ENCODE peak calls at places on chromosomes 7 and 10, in nine cellular contexts. One of them, this sample, is unnamed.

GRCh38 chr10:115001506-115002381 is 63.7 kb downstream of the TRUB1 start:
- DNase-seq in SK-N-SH: no peak
- DNase-seq in prostate gland: no peak
- DNase-seq in stomach: no peak
- DNase-seq in GM23338: no peak
- DNase-seq in HCT116: no peak
- DNase-seq in upper lobe of left lung: peak; percentile 64
- DNase-seq in HepG2: no peak
- DNase-seq in transverse colon: no peak
- DNase-seq in this sample: no peak

GRCh38 chr7:76356823-76357222 is 2.0 kb downstream of the YWHAG start:
- DNase-seq in HCT116: no peak
- DNase-seq in upper lobe of left lung: no peak
- DNase-seq in HepG2: no peak
- DNase-seq in GM23338: no peak
- DNase-seq in SK-N-SH: peak; percentile 57
- DNase-seq in transverse colon: peak; percentile 35
- DNase-seq in stomach: no peak
- DNase-seq in prostate gland: no peak
- DNase-seq in this sample: no peak

GRCh38 chr7:112101083-112101846 is 104.9 kb downstream of the DOCK4 start:
- DNase-seq in stomach: no peak
- DNase-seq in HCT116: no peak
- DNase-seq in HepG2: no peak
- DNase-seq in SK-N-SH: no peak
- DNase-seq in prostate gland: no peak
- DNase-seq in transverse colon: peak; percentile 18
- DNase-seq in GM23338: no peak
- DNase-seq in upper lobe of left lung: no peak
- DNase-seq in this sample: no peak

GRCh38 chr10:34771106-34771505 is 44.0 kb downstream of the PARD3 start:
- DNase-seq in GM23338: no peak
- DNase-seq in SK-N-SH: no peak
- DNase-seq in HCT116: no peak
- DNase-seq in HepG2: no peak
- DNase-seq in stomach: no peak
- DNase-seq in transverse colon: no peak
- DNase-seq in prostate gland: no peak
- DNase-seq in upper lobe of left lung: no peak
- DNase-seq in this sample: no peak

GRCh38 chr7:77434570-77434969 is 18.4 kb upstream of the GSAP start:
- DNase-seq in stomach: no peak
- DNase-seq in HCT116: no peak
- DNase-seq in prostate gland: no peak
- DNase-seq in GM23338: no peak
- DNase-seq in upper lobe of left lung: no peak
- DNase-seq in transverse colon: no peak
- DNase-seq in SK-N-SH: no peak
- DNase-seq in HepG2: no peak
- DNase-seq in this sample: no peak

GRCh38 chr7:127158659-127159058 is 94.1 kb downstream of the GRM8 start:
- DNase-seq in upper lobe of left lung: no peak
- DNase-seq in HepG2: peak; percentile 1
- DNase-seq in SK-N-SH: no peak
- DNase-seq in prostate gland: no peak
- DNase-seq in transverse colon: no peak
- DNase-seq in GM23338: peak; percentile 67
- DNase-seq in stomach: no peak
- DNase-seq in HCT116: no peak
- DNase-seq in this sample: no peak

GRCh38 chr10:117413928-117414618 is 38.8 kb upstream of the PDZD8 start:
- DNase-seq in stomach: no peak
- DNase-seq in GM23338: no peak
- DNase-seq in transverse colon: no peak
- DNase-seq in upper lobe of left lung: no peak
- DNase-seq in HepG2: peak; percentile 16
- DNase-seq in HCT116: no peak
- DNase-seq in prostate gland: no peak
- DNase-seq in SK-N-SH: no peak
- DNase-seq in this sample: no peak

GRCh38 chr7:3961857-3962503 is 660.9 kb downstream of the SDK1 start:
- DNase-seq in SK-N-SH: no peak
- DNase-seq in HCT116: no peak
- DNase-seq in prostate gland: no peak
- DNase-seq in upper lobe of left lung: no peak
- DNase-seq in transverse colon: no peak
- DNase-seq in stomach: no peak
- DNase-seq in HepG2: no peak
- DNase-seq in GM23338: no peak
- DNase-seq in this sample: no peak

GRCh38 chr7:7562736-7563135 is 3.9 kb upstream of the MIOS start:
- DNase-seq in upper lobe of left lung: no peak
- DNase-seq in stomach: no peak
- DNase-seq in prostate gland: peak; percentile 44
- DNase-seq in transverse colon: no peak
- DNase-seq in HCT116: no peak
- DNase-seq in HepG2: no peak
- DNase-seq in SK-N-SH: no peak
- DNase-seq in GM23338: no peak
- DNase-seq in this sample: no peak

GRCh38 chr10:104076743-104077160 is 8.9 kb downstream of the COL17A1 start:
- DNase-seq in GM23338: peak; percentile 76
- DNase-seq in stomach: peak; percentile 35
- DNase-seq in SK-N-SH: no peak
- DNase-seq in HepG2: no peak
- DNase-seq in transverse colon: peak; percentile 36
- DNase-seq in HCT116: no peak
- DNase-seq in prostate gland: peak; percentile 36
- DNase-seq in upper lobe of left lung: no peak
- DNase-seq in this sample: no peak

GRCh38 chr7:158963780-158964222 is 107.4 kb downstream of the DYNC2I1 start:
- DNase-seq in HCT116: no peak
- DNase-seq in GM23338: no peak
- DNase-seq in transverse colon: no peak
- DNase-seq in prostate gland: no peak
- DNase-seq in stomach: no peak
- DNase-seq in upper lobe of left lung: no peak
- DNase-seq in HepG2: peak; percentile 76
- DNase-seq in SK-N-SH: no peak
- DNase-seq in this sample: no peak

GRCh38 chr7:37765872-37766525 is 82.4 kb upstream of the NME8 start:
- DNase-seq in upper lobe of left lung: no peak
- DNase-seq in transverse colon: no peak
- DNase-seq in stomach: no peak
- DNase-seq in GM23338: no peak
- DNase-seq in prostate gland: no peak
- DNase-seq in SK-N-SH: no peak
- DNase-seq in HCT116: no peak
- DNase-seq in HepG2: no peak
- DNase-seq in this sample: no peak

GRCh38 chr7:64884085-64884912 is 18.8 kb upstream of the ZNF273 start:
- DNase-seq in HepG2: no peak
- DNase-seq in SK-N-SH: peak; percentile 14
- DNase-seq in prostate gland: no peak
- DNase-seq in GM23338: no peak
- DNase-seq in stomach: no peak
- DNase-seq in upper lobe of left lung: no peak
- DNase-seq in HCT116: no peak
- DNase-seq in transverse colon: no peak
- DNase-seq in this sample: peak; percentile 56

GRCh38 chr10:77290528-77291155 is 347.0 kb downstream of the KCNMA1 start:
- DNase-seq in transverse colon: no peak
- DNase-seq in prostate gland: no peak
- DNase-seq in SK-N-SH: no peak
- DNase-seq in HCT116: no peak
- DNase-seq in GM23338: no peak
- DNase-seq in stomach: no peak
- DNase-seq in upper lobe of left lung: no peak
- DNase-seq in HepG2: no peak
- DNase-seq in this sample: no peak

GRCh38 chr10:119539359-119539651 is 3.2 kb downstream of the RGS10 start:
- DNase-seq in stomach: no peak
- DNase-seq in transverse colon: no peak
- DNase-seq in HCT116: no peak
- DNase-seq in SK-N-SH: no peak
- DNase-seq in HepG2: no peak
- DNase-seq in upper lobe of left lung: no peak
- DNase-seq in prostate gland: peak; percentile 23
- DNase-seq in GM23338: no peak
- DNase-seq in this sample: no peak
- TF ChIP-seq POLR2AphosphoS5 in stomach: no peak
- TF ChIP-seq POLR2AphosphoS5 in transverse colon: no peak
- TF ChIP-seq POLR2AphosphoS5 in HCT116: no peak
- TF ChIP-seq POLR2AphosphoS5 in SK-N-SH: no peak
- TF ChIP-seq POLR2AphosphoS5 in HepG2: no peak
- TF ChIP-seq POLR2AphosphoS5 in upper lobe of left lung: no peak
- TF ChIP-seq POLR2AphosphoS5 in prostate gland: no peak
- TF ChIP-seq POLR2AphosphoS5 in GM23338: no peak
- TF ChIP-seq POLR2AphosphoS5 in this sample: no peak

GRCh38 chr10:124458874-124459273 is 2.7 kb upstream of the LHPP start:
- DNase-seq in stomach: no peak
- DNase-seq in HCT116: no peak
- DNase-seq in HepG2: no peak
- DNase-seq in prostate gland: no peak
- DNase-seq in GM23338: no peak
- DNase-seq in transverse colon: no peak
- DNase-seq in upper lobe of left lung: no peak
- DNase-seq in SK-N-SH: no peak
- DNase-seq in this sample: no peak

GRCh38 chr10:124458473-124458872 is 3.1 kb upstream of the LHPP start:
- DNase-seq in GM23338: no peak
- DNase-seq in HCT116: no peak
- DNase-seq in SK-N-SH: no peak
- DNase-seq in stomach: no peak
- DNase-seq in HepG2: no peak
- DNase-seq in upper lobe of left lung: no peak
- DNase-seq in transverse colon: no peak
- DNase-seq in prostate gland: no peak
- DNase-seq in this sample: no peak

GRCh38 chr10:124461642-124462347 is at the start of gene LHPP:
- DNase-seq in GM23338: peak; percentile 89
- DNase-seq in transverse colon: peak; percentile 91
- DNase-seq in upper lobe of left lung: peak; percentile 99
- DNase-seq in prostate gland: peak; percentile 73
- DNase-seq in stomach: peak; percentile 88
- DNase-seq in HepG2: peak; percentile 54
- DNase-seq in HCT116: peak; percentile 69
- DNase-seq in SK-N-SH: peak; percentile 98
- DNase-seq in this sample: no peak

GRCh38 chr10:124459395-124459794 is 2.2 kb upstream of the LHPP start:
- DNase-seq in SK-N-SH: no peak
- DNase-seq in stomach: no peak
- DNase-seq in transverse colon: no peak
- DNase-seq in upper lobe of left lung: no peak
- DNase-seq in HCT116: no peak
- DNase-seq in HepG2: no peak
- DNase-seq in prostate gland: peak; percentile 40
- DNase-seq in GM23338: no peak
- DNase-seq in this sample: no peak

DNA sequence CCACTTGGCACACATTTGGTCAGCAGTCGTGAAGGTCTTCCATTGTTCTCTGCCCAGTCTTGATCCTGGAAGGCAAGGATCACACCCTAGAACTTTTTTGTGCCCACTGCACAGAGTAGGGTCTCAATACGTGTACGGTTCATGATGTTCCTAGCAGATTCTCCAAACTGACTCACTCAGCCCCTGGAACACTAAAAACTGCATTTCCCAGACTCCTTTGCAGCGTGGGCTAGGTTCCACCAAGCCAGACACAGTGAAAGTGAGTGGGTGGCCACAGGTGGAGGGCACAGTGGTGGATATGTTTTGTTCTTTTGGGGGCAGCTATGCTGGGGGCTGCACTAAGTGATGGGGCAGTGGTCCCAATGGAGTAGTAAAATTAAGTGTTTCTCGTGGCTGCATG is 1.5 kb upstream of the LHPP start:
- DNase-seq in stomach: no peak
- DNase-seq in HepG2: no peak
- DNase-seq in prostate gland: no peak
- DNase-seq in HCT116: no peak
- DNase-seq in transverse colon: no peak
- DNase-seq in SK-N-SH: no peak
- DNase-seq in GM23338: no peak
- DNase-seq in upper lobe of left lung: no peak
- DNase-seq in this sample: no peak
- TF ChIP-seq POLR2AphosphoS5 in stomach: no peak
- TF ChIP-seq POLR2AphosphoS5 in HepG2: no peak
- TF ChIP-seq POLR2AphosphoS5 in prostate gland: no peak
- TF ChIP-seq POLR2AphosphoS5 in HCT116: no peak
- TF ChIP-seq POLR2AphosphoS5 in transverse colon: no peak
- TF ChIP-seq POLR2AphosphoS5 in SK-N-SH: no peak
- TF ChIP-seq POLR2AphosphoS5 in GM23338: no peak
- TF ChIP-seq POLR2AphosphoS5 in upper lobe of left lung: no peak
- TF ChIP-seq POLR2AphosphoS5 in this sample: no peak

GRCh38 chr7:117873056-117873932 is at the start of gene CTTNBP2:
- DNase-seq in upper lobe of left lung: peak; percentile 91
- DNase-seq in transverse colon: peak; percentile 47
- DNase-seq in prostate gland: peak; percentile 27
- DNase-seq in HCT116: peak; percentile 6
- DNase-seq in GM23338: peak; percentile 85
- DNase-seq in HepG2: no peak
- DNase-seq in SK-N-SH: peak; percentile 75
- DNase-seq in stomach: peak; percentile 45
- DNase-seq in this sample: no peak
- TF ChIP-seq POLR2AphosphoS5 in upper lobe of left lung: no peak
- TF ChIP-seq POLR2AphosphoS5 in transverse colon: no peak
- TF ChIP-seq POLR2AphosphoS5 in prostate gland: no peak
- TF ChIP-seq POLR2AphosphoS5 in HCT116: peak; percentile 29
- TF ChIP-seq POLR2AphosphoS5 in GM23338: peak; percentile 31
- TF ChIP-seq POLR2AphosphoS5 in HepG2: no peak
- TF ChIP-seq POLR2AphosphoS5 in SK-N-SH: no peak
- TF ChIP-seq POLR2AphosphoS5 in stomach: no peak
- TF ChIP-seq POLR2AphosphoS5 in this sample: no peak

GRCh38 chr10:75616076-75616475 is 184.7 kb downstream of the LRMDA start:
- DNase-seq in transverse colon: no peak
- DNase-seq in prostate gland: no peak
- DNase-seq in stomach: no peak
- DNase-seq in upper lobe of left lung: no peak
- DNase-seq in HCT116: no peak
- DNase-seq in HepG2: no peak
- DNase-seq in SK-N-SH: no peak
- DNase-seq in GM23338: no peak
- DNase-seq in this sample: no peak

GRCh38 chr10:75619636-75620035 is 188.2 kb downstream of the LRMDA start:
- DNase-seq in upper lobe of left lung: no peak
- DNase-seq in HepG2: no peak
- DNase-seq in SK-N-SH: no peak
- DNase-seq in transverse colon: no peak
- DNase-seq in stomach: no peak
- DNase-seq in HCT116: no peak
- DNase-seq in prostate gland: no peak
- DNase-seq in GM23338: no peak
- DNase-seq in this sample: no peak

GRCh38 chr10:75613685-75614587 is 182.5 kb downstream of the LRMDA start:
- DNase-seq in GM23338: no peak
- DNase-seq in SK-N-SH: no peak
- DNase-seq in HCT116: no peak
- DNase-seq in transverse colon: no peak
- DNase-seq in stomach: no peak
- DNase-seq in upper lobe of left lung: no peak
- DNase-seq in HepG2: no peak
- DNase-seq in prostate gland: no peak
- DNase-seq in this sample: no peak

GRCh38 chr10:75616874-75617478 is 185.6 kb downstream of the LRMDA start:
- DNase-seq in upper lobe of left lung: no peak
- DNase-seq in prostate gland: no peak
- DNase-seq in HCT116: no peak
- DNase-seq in HepG2: no peak
- DNase-seq in GM23338: no peak
- DNase-seq in stomach: no peak
- DNase-seq in SK-N-SH: no peak
- DNase-seq in transverse colon: no peak
- DNase-seq in this sample: no peak

GRCh38 chr10:75617485-75618155 is 186.2 kb downstream of the LRMDA start:
- DNase-seq in GM23338: no peak
- DNase-seq in prostate gland: no peak
- DNase-seq in HepG2: no peak
- DNase-seq in SK-N-SH: no peak
- DNase-seq in stomach: no peak
- DNase-seq in HCT116: no peak
- DNase-seq in transverse colon: no peak
- DNase-seq in upper lobe of left lung: no peak
- DNase-seq in this sample: no peak
- TF ChIP-seq POLR2AphosphoS5 in GM23338: no peak
- TF ChIP-seq POLR2AphosphoS5 in prostate gland: no peak
- TF ChIP-seq POLR2AphosphoS5 in HepG2: no peak
- TF ChIP-seq POLR2AphosphoS5 in SK-N-SH: no peak
- TF ChIP-seq POLR2AphosphoS5 in stomach: peak; percentile 23
- TF ChIP-seq POLR2AphosphoS5 in HCT116: no peak
- TF ChIP-seq POLR2AphosphoS5 in transverse colon: no peak
- TF ChIP-seq POLR2AphosphoS5 in upper lobe of left lung: no peak
- TF ChIP-seq POLR2AphosphoS5 in this sample: no peak